ENCODE peak calls at places on chromosomes 2 and 18, in six cellular contexts. A, M, E, S, L and O are unnamed samples.

GRCh38 chr18:51425475-51425874 is 228.0 kb upstream of the MEX3C start:
- ATAC-seq in M (no peak), A (no peak), E (no peak), S (peak; percentile 85), L (no peak), O (no peak)

GRCh38 chr2:9329497-9329896 is 93.8 kb downstream of the ITGB1BP1 start:
- ATAC-seq in S (no peak), M (no peak), L (no peak), E (no peak), A (no peak), O (no peak)

GRCh38 chr2:102273619-102274211 is 37.6 kb upstream of the IL1RL1 start:
- ATAC-seq in S (no peak), A (peak; percentile 72), M (no peak), L (no peak), E (no peak), O (peak; percentile 72)

GRCh38 chr18:23627325-23627724 is 35.4 kb downstream of the ANKRD29 start:
- ATAC-seq in L (peak; percentile 30), S (peak; percentile 56), E (no peak), M (peak; percentile 63), A (peak; percentile 12), O (no peak)

GRCh38 chr18:62744076-62744705 is 28.9 kb downstream of the PHLPP1 start:
- ATAC-seq in M (peak; percentile 45), E (peak; percentile 34), A (no peak), L (peak; percentile 12), S (peak; percentile 34), O (no peak)

GRCh38 chr18:47917923-47918610 is 12.4 kb downstream of the SMAD2 start:
- ATAC-seq in A (no peak), E (no peak), S (peak; percentile 83), L (no peak), M (no peak), O (no peak)

GRCh38 chr18:60372598-60372997 is at the start of gene MC4R:
- ATAC-seq in A (peak; percentile 69), S (no peak), E (no peak), L (no peak), M (peak; percentile 92), O (peak; percentile 86)

GRCh38 chr18:11393486-11393885 is 215.9 kb upstream of the SLC35G4 start:
- ATAC-seq in S (no peak), A (peak; percentile 89), M (no peak), E (no peak), L (no peak), O (no peak)

GRCh38 chr2:42192642-42193566 is 23.8 kb downstream of the EML4 start:
- ATAC-seq in S (peak; percentile 81), M (peak; percentile 65), A (no peak), E (peak; percentile 23), L (peak; percentile 15), O (no peak)

GRCh38 chr2:241112592-241112991 is 10.5 kb upstream of the MTERF4 start:
- ATAC-seq in L (no peak), E (no peak), A (no peak), S (peak; percentile 52), M (no peak), O (no peak)

GRCh38 chr2:42652086-42652485 is 83.7 kb downstream of the MTA3 start:
- ATAC-seq in S (no peak), M (no peak), L (no peak), E (no peak), A (no peak), O (no peak)

GRCh38 chr2:19576411-19576810 is 218.0 kb upstream of the OSR1 start:
- ATAC-seq in A (no peak), E (no peak), M (peak; percentile 75), L (no peak), S (no peak), O (no peak)

GRCh38 chr18:38933910-38934510 is 1368.4 kb upstream of the CELF4 start:
- ATAC-seq in M (no peak), S (peak; percentile 85), E (no peak), A (no peak), L (no peak), O (no peak)
- TF ChIP-seq EP300 in M (no peak), S (no peak), E (no peak), A (no peak), L (no peak), O (no peak)

GRCh38 chr2:172428841-172429173 is 1.4 kb downstream of the ITGA6 start:
- ATAC-seq in L (no peak), M (no peak), S (no peak), E (peak; percentile 46), A (no peak), O (no peak)

GRCh38 chr2:172427990-172428840 is 829 bp downstream of the ITGA6 start:
- ATAC-seq in M (peak; percentile 78), L (peak; percentile 27), S (peak; percentile 19), A (peak; percentile 84), E (peak; percentile 77), O (peak; percentile 41)

GRCh38 chr2:172430027-172430426 is 2.6 kb downstream of the ITGA6 start:
- ATAC-seq in S (no peak), M (no peak), L (no peak), A (no peak), E (no peak), O (no peak)

GRCh38 chr2:172430671-172431070 is 3.3 kb downstream of the ITGA6 start:
- ATAC-seq in E (no peak), S (no peak), L (no peak), A (no peak), M (no peak), O (no peak)

DNA sequence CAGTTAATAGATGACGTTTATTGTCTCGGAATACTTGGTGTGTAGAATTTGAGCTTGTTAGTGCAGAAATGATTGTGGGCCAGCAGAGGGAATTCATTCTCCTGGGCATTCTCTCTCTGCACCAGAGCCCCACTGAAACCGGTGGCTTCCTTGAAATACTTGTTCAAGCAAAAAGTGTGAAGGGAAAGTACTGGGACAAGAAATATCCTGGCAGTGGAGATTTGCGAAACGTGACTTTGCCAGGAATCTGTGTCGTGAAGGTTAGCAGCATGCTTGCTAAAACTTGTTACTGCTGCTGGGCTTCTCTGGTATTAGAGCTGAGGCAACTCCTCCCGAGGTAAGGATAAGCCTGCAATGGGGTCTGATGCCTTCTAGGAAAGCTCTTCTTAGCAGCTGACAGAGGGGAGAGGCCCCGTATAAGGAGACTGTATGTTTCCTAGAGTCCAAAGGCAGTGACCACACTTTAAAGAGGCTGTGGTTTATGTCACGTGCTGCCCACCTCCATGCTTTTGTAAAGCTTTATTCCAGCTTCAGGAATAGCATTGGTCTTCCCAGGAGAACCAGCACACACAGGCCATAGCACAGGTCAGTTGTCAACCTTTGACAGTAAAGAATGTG is 2.1 kb downstream of the ITGA6 start:
- ATAC-seq in M (no peak), E (no peak), S (no peak), A (no peak), L (no peak), O (no peak)
- TF ChIP-seq CTCF in M (no peak), E (no peak), S (no peak), A (no peak), L (no peak), O (no peak)

GRCh38 chr2:23698733-23699391 is 228.1 kb downstream of the ATAD2B start:
- ATAC-seq in S (no peak), A (no peak), L (no peak), M (no peak), E (no peak), O (peak; percentile 23)
- TF ChIP-seq EP300 in S (no peak), A (no peak), L (no peak), M (no peak), E (no peak), O (no peak)

GRCh38 chr2:31265234-31265633 is 31.3 kb downstream of the EHD3 start:
- ATAC-seq in E (no peak), M (no peak), A (no peak), S (no peak), L (no peak), O (no peak)

GRCh38 chr2:31260870-31261269 is 26.9 kb downstream of the EHD3 start:
- ATAC-seq in E (no peak), A (no peak), L (no peak), S (no peak), M (no peak), O (no peak)

GRCh38 chr2:31267437-31268120 is 33.6 kb downstream of the EHD3 start:
- ATAC-seq in M (no peak), E (no peak), S (no peak), A (no peak), L (no peak), O (no peak)

GRCh38 chr2:31266804-31267203 is 32.9 kb downstream of the EHD3 start:
- ATAC-seq in S (no peak), A (no peak), L (no peak), M (no peak), E (no peak), O (no peak)

GRCh38 chr2:31263636-31264190 is 29.8 kb downstream of the EHD3 start:
- ATAC-seq in S (peak; percentile 68), A (no peak), E (peak; percentile 63), M (peak; percentile 59), L (no peak), O (no peak)
- TF ChIP-seq CTCF in S (peak; percentile 34), A (no peak), E (no peak), M (no peak), L (no peak), O (no peak)

GRCh38 chr2:218400167-218400929 is 680 bp downstream of the CTDSP1 start:
- ATAC-seq in A (no peak), M (peak; percentile 9), L (no peak), E (peak; percentile 12), S (no peak), O (no peak)

GRCh38 chr2:218397502-218398436 is 1.9 kb upstream of the CTDSP1 start:
- ATAC-seq in S (peak; percentile 53), L (peak; percentile 52), A (peak; percentile 2), E (peak; percentile 12), M (peak; percentile 39), O (no peak)

GRCh38 chr2:218400930-218401833 is 1.5 kb downstream of the CTDSP1 start:
- ATAC-seq in A (no peak), E (peak; percentile 51), M (no peak), L (peak; percentile 0), S (no peak), O (no peak)

GRCh38 chr2:218398437-218399390 is 954 bp upstream of the CTDSP1 start:
- ATAC-seq in L (peak; percentile 42), A (peak; percentile 62), M (peak; percentile 13), E (peak; percentile 5), S (peak; percentile 54), O (peak; percentile 56)

DNA sequence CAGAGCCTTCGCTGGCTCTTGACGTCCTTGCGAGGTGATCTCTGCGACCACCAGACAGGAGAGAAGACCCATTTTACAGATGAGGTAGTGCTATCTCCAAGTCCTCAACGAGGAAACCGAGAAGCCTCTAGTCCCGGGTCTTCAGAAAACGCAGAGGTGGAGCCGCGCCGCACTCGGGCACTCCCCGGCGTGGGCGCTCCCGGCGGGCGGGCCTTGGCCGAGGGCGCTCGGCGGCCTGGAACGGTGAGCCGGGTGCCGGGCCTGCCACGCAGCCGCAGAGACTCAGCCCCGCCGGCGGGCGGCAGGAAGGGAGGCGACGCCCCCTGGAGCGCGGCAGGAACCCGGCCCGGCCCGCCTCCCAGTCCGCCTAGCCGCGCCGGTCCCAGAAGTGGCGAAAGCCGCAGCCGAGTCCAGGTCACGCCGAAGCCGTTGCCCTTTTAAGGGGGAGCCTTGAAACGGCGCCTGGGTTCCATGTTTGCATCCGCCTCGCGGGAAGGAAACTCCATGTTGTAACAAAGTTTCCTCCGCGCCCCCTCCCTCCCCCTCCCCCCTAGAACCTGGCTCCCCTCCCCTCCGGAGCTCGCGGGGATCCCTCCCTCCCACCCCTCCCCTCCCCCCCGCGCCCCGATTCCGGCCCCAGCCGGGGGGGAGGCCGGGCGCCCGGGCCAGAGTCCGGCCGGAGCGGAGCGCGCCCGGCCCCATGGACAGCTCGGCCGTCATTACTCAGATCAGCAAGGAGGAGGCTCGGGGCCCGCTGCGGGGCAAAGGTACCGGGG is at the start of gene CTDSP1:
- ATAC-seq in L (peak; percentile 62), E (peak; percentile 45), S (peak; percentile 68), M (peak; percentile 49), A (peak; percentile 79), O (peak; percentile 80)
- TF ChIP-seq EP300 in L (peak; percentile 66), E (peak; percentile 49), S (no peak), M (no peak), A (no peak), O (no peak)

GRCh38 chr18:58813821-58814220 is 50.9 kb upstream of the ZNF532 start:
- ATAC-seq in M (no peak), E (no peak), S (no peak), A (no peak), L (no peak), O (no peak)
- TF ChIP-seq CTCF in M (no peak), E (no peak), S (no peak), A (no peak), L (no peak), O (no peak)